ENCODE peak calls at places on chromosomes 12 and 14, in eight cellular contexts. P is fibroblast of lung, N is BJ, U is OCI-LY7, X is HFFc6, K is LNCaP clone FGC, B is cardiac fibroblast, M is Calu3. L is an unnamed sample.

GRCh38 chr14:105091335-105092123 is 26.3 kb upstream of the GPR132 start:
- DNase-seq in X (peak; percentile 30), B (peak; percentile 58), M (peak; percentile 93), P (no peak), U (no peak), N (no peak), K (peak; percentile 49), L (peak; percentile 23)

GRCh38 chr12:31832740-31833540 is 104.1 kb upstream of the AMN1 start:
- DNase-seq in P (no peak), B (no peak), K (no peak), N (no peak), M (no peak), X (no peak), U (peak; percentile 52), L (no peak)

GRCh38 chr12:124401563-124402180 is 106.8 kb downstream of the RFLNA start:
- DNase-seq in M (no peak), P (no peak), K (no peak), U (no peak), X (no peak), B (no peak), N (no peak), L (no peak)

GRCh38 chr14:94331462-94331861 is 8.3 kb upstream of the SERPINA6 start:
- DNase-seq in B (no peak), P (no peak), N (no peak), M (no peak), X (no peak), K (no peak), U (no peak), L (no peak)

GRCh38 chr14:43116341-43116740 is 1390.7 kb downstream of the FSCB start:
- DNase-seq in N (no peak), B (no peak), X (no peak), P (no peak), M (no peak), K (no peak), U (no peak), L (no peak)

GRCh38 chr12:108580531-108580930 is 17.4 kb downstream of the TMEM119 start:
- DNase-seq in N (no peak), P (no peak), M (no peak), B (peak; percentile 60), X (no peak), K (no peak), U (no peak), L (no peak)

GRCh38 chr14:77260631-77261030 is 10.4 kb downstream of the NGB start:
- DNase-seq in M (no peak), P (no peak), K (no peak), N (no peak), X (no peak), B (peak; percentile 9), U (no peak), L (no peak)

GRCh38 chr12:56080556-56081138 is 682 bp downstream of the ERBB3 start:
- DNase-seq in U (peak; percentile 29), M (peak; percentile 55), X (no peak), K (no peak), N (no peak), B (no peak), P (no peak), L (no peak)

DNA sequence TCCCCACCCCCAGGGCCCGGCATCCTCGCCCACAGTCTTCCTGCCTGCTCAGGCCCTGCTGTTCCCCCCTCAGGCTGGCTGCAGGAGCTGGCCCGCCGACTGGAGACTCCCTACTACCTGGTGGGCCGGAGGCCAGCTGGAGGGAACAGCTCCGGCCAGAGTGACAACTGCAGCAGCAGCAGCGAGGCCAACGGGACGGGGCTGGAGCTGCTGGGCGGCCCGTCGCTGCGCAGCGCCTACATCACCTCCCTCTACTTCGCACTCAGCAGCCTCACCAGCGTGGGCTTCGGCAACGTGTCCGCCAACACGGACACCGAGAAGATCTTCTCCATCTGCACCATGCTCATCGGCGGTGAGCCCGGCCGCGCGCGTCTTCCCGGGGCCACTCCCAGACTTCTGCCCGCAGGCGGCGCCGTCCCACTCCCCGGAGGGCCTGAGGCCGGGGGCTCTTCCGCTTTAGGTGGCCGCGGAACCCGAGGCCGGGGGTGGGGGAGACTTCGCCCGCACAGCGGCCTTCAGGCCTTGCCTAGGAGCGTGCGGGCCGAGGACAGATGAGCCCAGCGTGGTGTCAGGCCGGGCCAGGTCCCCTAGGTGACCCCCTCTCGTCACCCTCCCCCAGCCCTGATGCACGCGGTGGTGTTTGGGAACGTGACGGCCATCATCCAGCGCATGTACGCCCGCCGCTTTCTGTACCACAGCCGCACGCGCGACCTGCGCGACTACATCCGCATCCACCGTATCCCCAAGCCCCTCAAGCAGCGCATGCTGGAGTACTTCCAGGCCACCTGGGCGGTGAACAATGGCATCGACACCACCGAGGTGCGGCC is 10.2 kb downstream of the KCNH3 start:
- DNase-seq in N (no peak), M (no peak), U (no peak), B (peak; percentile 21), X (no peak), K (no peak), P (peak; percentile 20), L (peak; percentile 53)
- TF ChIP-seq CTCF in N (peak; percentile 46), M (no peak), U (no peak), B (peak; percentile 34), X (peak; percentile 50), K (no peak), P (peak; percentile 25), L (no peak)

DNA sequence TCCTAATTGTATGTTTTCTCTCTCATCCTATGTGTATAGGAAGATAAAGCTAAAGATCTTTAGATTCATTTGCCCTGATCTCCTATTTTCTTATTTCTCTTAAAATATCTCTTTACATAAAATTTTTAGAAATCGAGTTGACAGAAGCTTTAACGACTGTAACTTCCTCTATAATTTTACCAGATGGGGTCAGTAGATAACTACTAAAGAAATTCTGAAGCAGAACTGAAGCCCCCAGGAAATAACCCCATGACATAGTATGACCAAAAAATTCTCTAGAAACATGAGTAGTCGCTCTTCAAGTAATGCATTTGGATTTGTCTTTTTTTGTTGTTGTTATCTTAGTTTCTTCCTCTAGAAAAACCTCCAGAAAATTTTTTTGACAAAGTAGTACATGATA is 288.0 kb downstream of the ERC1 start:
- DNase-seq in K (no peak), N (no peak), X (no peak), U (no peak), P (peak; percentile 27), M (no peak), B (no peak), L (no peak)
- TF ChIP-seq CTCF in K (no peak), N (no peak), X (peak; percentile 29), U (peak; percentile 65), P (no peak), M (no peak), B (no peak), L (no peak)

DNA sequence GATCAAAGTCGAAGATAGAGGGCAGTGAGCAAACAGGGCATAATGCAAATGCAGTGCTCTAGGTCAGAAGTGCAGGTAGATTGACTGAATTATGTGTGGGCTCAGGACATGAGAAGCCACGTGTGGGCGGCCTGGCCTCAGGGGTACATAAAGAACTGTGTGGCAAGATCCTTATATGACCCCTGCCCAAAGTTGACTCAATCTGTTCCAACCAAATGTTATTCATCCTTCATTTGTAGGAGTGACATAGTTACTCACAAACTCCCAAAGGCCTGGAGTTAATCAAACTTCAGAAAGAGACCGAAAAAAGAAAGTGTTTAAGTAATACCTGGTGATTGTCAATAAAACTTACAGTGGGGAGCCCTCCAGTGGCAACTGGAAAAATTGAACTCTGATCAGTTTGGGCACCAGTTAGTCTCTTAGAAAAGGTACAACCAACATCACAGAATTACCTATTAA is 150.4 kb upstream of the FAR2 start:
- DNase-seq in X (no peak), N (peak; percentile 3), K (no peak), P (peak; percentile 53), B (peak; percentile 70), U (no peak), M (peak; percentile 31), L (peak; percentile 8)
- TF ChIP-seq CTCF in X (peak; percentile 54), N (peak; percentile 50), K (peak; percentile 63), P (peak; percentile 67), B (peak; percentile 56), U (peak; percentile 69), M (peak; percentile 28), L (peak; percentile 15)

GRCh38 chr12:127677537-127678131 is 589.3 kb upstream of the TMEM132C start:
- DNase-seq in K (peak; percentile 11), X (peak; percentile 74), M (peak; percentile 67), P (peak; percentile 63), U (peak; percentile 57), N (peak; percentile 41), B (peak; percentile 63), L (peak; percentile 38)
- TF ChIP-seq CTCF in K (peak; percentile 74), X (peak; percentile 92), M (peak; percentile 57), P (peak; percentile 85), U (peak; percentile 86), N (peak; percentile 81), B (peak; percentile 69), L (peak; percentile 14)